ENCODE peak calls at places on chromosomes 2 and 18, in eight cellular contexts. P is PC-3; Z is Caco-2; U is Karpas-422; M is OCI-LY7; D is cardiac muscle cell; S is tibial artery; K is CD8-positive, alpha-beta memory T cell. O is an unnamed sample. For H3K4me1 and H3K9me3, the result is how much of the 10 kb centered on the place peaks cover.

GRCh38 chr2:69767034-69767433 is 25.1 kb downstream of the ANXA4 start:
- DNase-seq in P (no peak), Z (no peak), U (no peak), M (no peak), D (peak), S (no peak), K (no peak), O (no peak)

GRCh38 chr18:13253786-13254755 is 35.5 kb downstream of the LDLRAD4 start:
- DNase-seq in P (no peak), Z (no peak), U (peak), M (no peak), D (no peak), S (peak), K (no peak), O (no peak)

GRCh38 chr2:241616168-241617125 is 20.5 kb downstream of the THAP4 start:
- DNase-seq in P (no peak), Z (no peak), U (no peak), M (no peak), D (no peak), S (no peak), K (no peak), O (no peak)

GRCh38 chr2:215896921-215897320 is 116.4 kb downstream of the MREG start:
- DNase-seq in P (no peak), Z (no peak), U (no peak), M (no peak), D (no peak), S (no peak), K (no peak), O (no peak)

GRCh38 chr2:53969285-53970094 is 1.3 kb downstream of the PSME4 start:
- DNase-seq in P (peak), Z (no peak), U (peak), M (peak), D (peak), S (no peak), K (no peak), O (no peak)

GRCh38 chr2:209574515-209574914 is 150.7 kb downstream of the MAP2 start:
- DNase-seq in P (no peak), Z (no peak), U (no peak), M (no peak), D (no peak), S (no peak), K (no peak), O (no peak)

GRCh38 chr2:26174691-26175181 is 1.8 kb downstream of the GAREM2 start:
- DNase-seq in P (no peak), Z (peak), U (no peak), M (no peak), D (no peak), S (no peak), K (no peak), O (no peak)

GRCh38 chr2:6639870-6640639 is 225.7 kb downstream of the CMPK2 start:
- DNase-seq in P (no peak), Z (no peak), U (no peak), M (no peak), D (no peak), S (no peak), K (no peak), O (no peak)

GRCh38 chr18:80022613-80023012 is 11.6 kb upstream of the RBFA start:
- DNase-seq in P (peak), Z (no peak), U (peak), M (peak), D (peak), S (no peak), K (no peak), O (no peak)

GRCh38 chr2:108257757-108258331 is 18.1 kb downstream of the SULT1C3 start:
- DNase-seq in P (peak), Z (no peak), U (no peak), M (no peak), D (no peak), S (no peak), K (no peak), O (no peak)

GRCh38 chr18:56541790-56542189 is 96.6 kb downstream of the TXNL1 start:
- DNase-seq in P (no peak), Z (no peak), U (peak), M (no peak), D (no peak), S (no peak), K (no peak), O (no peak)

GRCh38 chr2:232235716-232236115 is 142.8 kb upstream of the ALPP start:
- DNase-seq in P (no peak), Z (no peak), U (no peak), M (no peak), D (no peak), S (no peak), K (no peak), O (no peak)

GRCh38 chr2:21165350-21165749 is 41.6 kb downstream of the TDRD15 start:
- DNase-seq in P (peak), Z (no peak), U (no peak), M (peak), D (peak), S (no peak), K (no peak), O (no peak)

GRCh38 chr2:84299211-84299775 is 159.8 kb downstream of the SUCLG1 start:
- DNase-seq in P (no peak), Z (no peak), U (no peak), M (no peak), D (no peak), S (no peak), K (no peak), O (no peak)

GRCh38 chr18:24063121-24063731 is 48.7 kb downstream of the TTC39C start:
- DNase-seq in P (peak), Z (no peak), U (no peak), M (no peak), D (peak), S (no peak), K (no peak), O (no peak)

GRCh38 chr2:205686231-205687017 is 4.1 kb downstream of the NRP2 start:
- DNase-seq in P (no peak), Z (no peak), U (no peak), M (no peak), D (peak), S (no peak), K (no peak), O (no peak)

GRCh38 chr18:79117791-79118190 is 48.6 kb downstream of the ATP9B start:
- DNase-seq in P (no peak), Z (no peak), U (no peak), M (no peak), D (no peak), S (no peak), K (no peak), O (no peak)

GRCh38 chr18:14997367-14997766 is 249.4 kb downstream of the ANKRD30B start:
- DNase-seq in P (no peak), Z (no peak), U (no peak), M (no peak), D (no peak), S (no peak), K (no peak), O (no peak)

GRCh38 chr2:120244656-120245519 is 7.8 kb upstream of the RALB start:
- DNase-seq in P (no peak), Z (peak), U (no peak), M (no peak), D (no peak), S (no peak), K (no peak), O (no peak)

GRCh38 chr2:167059173-167059572 is 170.9 kb downstream of the XIRP2 start:
- DNase-seq in P (no peak), Z (no peak), U (no peak), M (no peak), D (no peak), S (no peak), K (no peak), O (no peak)
- H3K4me1 ChIP-seq in P (under half), Z (under half), U (under half), M (under half), D (under half), S (under half), K (under half), O (under half)

GRCh38 chr2:50591021-50591420 is 440.9 kb downstream of the NRXN1 start:
- DNase-seq in P (no peak), Z (no peak), U (no peak), M (no peak), D (no peak), S (no peak), K (no peak), O (no peak)
- H3K9me3 ChIP-seq in P (under half), Z (under half), U (under half), M (under half), D (under half), S (under half), K (under half), O (under half)

GRCh38 chr2:71071681-71072398 is 3.4 kb downstream of the NAGK start:
- DNase-seq in P (peak), Z (no peak), U (peak), M (peak), D (no peak), S (no peak), K (peak), O (peak)
- H3K4me1 ChIP-seq in P (under half), Z (under half), U (half or more), M (under half), D (under half), S (under half), K (half or more), O (under half)

GRCh38 chr18:77155031-77155430 is 22.4 kb upstream of the MBP start:
- DNase-seq in P (no peak), Z (no peak), U (no peak), M (no peak), D (no peak), S (no peak), K (no peak), O (no peak)
- H3K9me3 ChIP-seq in P (under half), Z (under half), U (under half), M (under half), D (under half), S (under half), K (under half), O (under half)

DNA sequence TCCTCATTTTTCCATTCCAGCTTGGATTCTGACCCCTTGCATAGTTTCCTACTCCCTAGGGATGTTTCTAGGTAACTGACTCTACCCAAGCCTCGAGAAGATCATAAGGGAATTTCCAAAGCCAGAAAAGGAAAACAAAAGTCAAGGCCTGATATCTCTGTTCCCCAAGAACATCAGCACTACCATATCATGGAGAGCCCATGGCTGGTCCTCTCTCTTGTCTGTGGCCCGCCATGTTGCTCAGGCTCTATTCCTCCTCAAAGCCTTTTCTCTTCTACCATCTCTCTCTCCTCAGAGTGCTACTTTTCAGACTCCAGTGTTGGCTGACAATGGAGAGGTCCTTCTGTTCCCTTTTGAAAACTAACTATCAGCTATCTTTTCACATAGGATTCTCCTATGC is 99.6 kb upstream of the KLF7 start:
- DNase-seq in P (no peak), Z (no peak), U (no peak), M (no peak), D (no peak), S (no peak), K (no peak), O (no peak)
- H3K4me1 ChIP-seq in P (under half), Z (under half), U (under half), M (under half), D (under half), S (under half), K (under half), O (under half)

GRCh38 chr2:207219036-207219435 is 53.3 kb upstream of the KLF7 start:
- DNase-seq in P (no peak), Z (no peak), U (peak), M (no peak), D (no peak), S (no peak), K (no peak), O (no peak)

GRCh38 chr2:207223051-207223450 is 57.3 kb upstream of the KLF7 start:
- DNase-seq in P (peak), Z (no peak), U (no peak), M (no peak), D (no peak), S (no peak), K (no peak), O (no peak)

GRCh38 chr2:207219716-207220414 is 54.1 kb upstream of the KLF7 start:
- DNase-seq in P (peak), Z (no peak), U (no peak), M (no peak), D (peak), S (no peak), K (no peak), O (no peak)

GRCh38 chr2:207224391-207224790 is 58.6 kb upstream of the KLF7 start:
- DNase-seq in P (no peak), Z (no peak), U (no peak), M (no peak), D (no peak), S (no peak), K (no peak), O (no peak)

DNA sequence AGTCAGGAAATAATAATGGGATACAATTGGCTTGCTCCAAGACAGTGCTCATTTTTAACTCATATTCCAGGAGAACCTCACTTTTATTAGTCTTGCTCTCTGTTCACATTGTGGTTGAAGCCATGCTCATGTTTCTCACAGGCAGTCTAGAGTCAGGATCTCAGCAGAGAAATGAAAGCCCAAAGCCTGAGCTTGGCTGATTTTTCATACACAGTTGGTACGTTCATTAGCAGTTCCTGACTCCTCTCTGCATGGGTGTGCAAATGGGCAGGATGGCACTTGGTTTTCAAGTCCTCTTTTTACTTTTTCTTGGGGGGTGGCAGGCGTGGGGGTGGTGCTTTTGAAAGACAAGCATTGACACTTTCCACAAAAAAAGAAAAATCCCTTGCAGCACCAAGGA is 56.0 kb upstream of the KLF7 start:
- DNase-seq in P (no peak), Z (no peak), U (no peak), M (no peak), D (no peak), S (no peak), K (no peak), O (no peak)
- H3K9me3 ChIP-seq in P (under half), Z (under half), U (under half), M (under half), D (under half), S (under half), K (under half), O (under half)

GRCh38 chr18:3255611-3256165 is 6.2 kb upstream of the MYL12B start:
- DNase-seq in P (no peak), Z (no peak), U (no peak), M (no peak), D (no peak), S (no peak), K (no peak), O (no peak)
- H3K4me1 ChIP-seq in P (half or more), Z (half or more), U (half or more), M (half or more), D (under half), S (half or more), K (half or more), O (under half)

O was measured in effector memory CD4-positive, alpha-beta T cell.